ENCODE peak calls at places on chromosome 22, in nine cellular contexts. K is K562, I is HepG2, P is stomach, R is transverse colon, W is H1, S is sigmoid colon, O is suprapubic skin, C is SK-N-SH. Y is an unnamed sample.

GRCh38 chr22:26852176-26852575 is 194.8 kb downstream of the MIAT start:
- DNase-seq in K (peak), I (no peak), P (no peak), R (no peak), W (no peak), S (peak), O (no peak), C (no peak), Y (peak)

GRCh38 chr22:32996702-32997101 is 61.5 kb downstream of the SYN3 start:
- DNase-seq in K (no peak), I (no peak), P (no peak), R (peak), W (no peak), S (peak), O (peak), C (no peak), Y (peak)

GRCh38 chr22:46652930-46653331 is 32.7 kb downstream of the GRAMD4 start:
- DNase-seq in K (no peak), I (peak), P (no peak), R (no peak), W (no peak), S (no peak), O (no peak), C (no peak), Y (no peak)

GRCh38 chr22:17916226-17916889 is 108.0 kb downstream of the MICAL3 start:
- DNase-seq in K (peak), I (no peak), P (no peak), R (no peak), W (no peak), S (peak), O (no peak), C (no peak), Y (no peak)

GRCh38 chr22:33335611-33336279 is 277.6 kb upstream of the SYN3 start:
- DNase-seq in K (no peak), I (peak), P (no peak), R (no peak), W (no peak), S (no peak), O (no peak), C (no peak), Y (no peak)

GRCh38 chr22:47000888-47001287 is 238.4 kb downstream of the TBC1D22A start:
- DNase-seq in K (no peak), I (no peak), P (no peak), R (no peak), W (no peak), S (no peak), O (no peak), C (no peak), Y (no peak)

GRCh38 chr22:17176715-17177114 is 17.6 kb upstream of the HDHD5 start:
- DNase-seq in K (no peak), I (no peak), P (no peak), R (no peak), W (no peak), S (no peak), O (no peak), C (no peak), Y (no peak)

GRCh38 chr22:26893034-26893710 is 235.8 kb downstream of the MIAT start:
- DNase-seq in K (no peak), I (no peak), P (no peak), R (no peak), W (no peak), S (no peak), O (no peak), C (no peak), Y (peak)

GRCh38 chr22:30404307-30404706 is 7.5 kb downstream of the SEC14L2 start:
- DNase-seq in K (no peak), I (peak), P (no peak), R (no peak), W (no peak), S (no peak), O (no peak), C (no peak), Y (no peak)

GRCh38 chr22:19337137-19337536 is 45.6 kb upstream of the CLTCL1 start:
- DNase-seq in K (no peak), I (no peak), P (no peak), R (no peak), W (no peak), S (no peak), O (no peak), C (no peak), Y (no peak)

GRCh38 chr22:29031236-29031982 is 30.2 kb downstream of the C22orf31 start:
- DNase-seq in K (peak), I (peak), P (peak), R (peak), W (peak), S (peak), O (no peak), C (peak), Y (no peak)

GRCh38 chr22:27886843-27887151 is 32.3 kb downstream of the PITPNB start:
- DNase-seq in K (no peak), I (no peak), P (no peak), R (no peak), W (no peak), S (no peak), O (no peak), C (no peak), Y (no peak)

GRCh38 chr22:48713266-48714205 is 1114.1 kb downstream of the BRD1 start:
- DNase-seq in K (no peak), I (no peak), P (no peak), R (no peak), W (no peak), S (peak), O (no peak), C (no peak), Y (no peak)

GRCh38 chr22:20024225-20025087 is 3.5 kb downstream of the TANGO2 start:
- DNase-seq in K (no peak), I (no peak), P (no peak), R (no peak), W (no peak), S (peak), O (no peak), C (no peak), Y (no peak)

GRCh38 chr22:50548046-50548912 is 2.6 kb downstream of the KLHDC7B start:
- DNase-seq in K (no peak), I (no peak), P (no peak), R (peak), W (no peak), S (no peak), O (peak), C (peak), Y (no peak)

GRCh38 chr22:29040385-29041275 is 21.0 kb downstream of the C22orf31 start:
- DNase-seq in K (peak), I (peak), P (peak), R (peak), W (no peak), S (peak), O (no peak), C (peak), Y (no peak)

GRCh38 chr22:19844423-19845368 is 10.0 kb downstream of the GNB1L start:
- DNase-seq in K (no peak), I (no peak), P (peak), R (no peak), W (no peak), S (peak), O (peak), C (peak), Y (no peak)

GRCh38 chr22:20581503-20582170 is 74.2 kb downstream of the MED15 start:
- DNase-seq in K (peak), I (no peak), P (no peak), R (no peak), W (no peak), S (no peak), O (no peak), C (no peak), Y (no peak)

GRCh38 chr22:22692707-22693530 is 48.5 kb downstream of the GGTLC2 start:
- DNase-seq in K (peak), I (peak), P (peak), R (peak), W (no peak), S (peak), O (no peak), C (peak), Y (no peak)

GRCh38 chr22:39808087-39808486 is 85.5 kb downstream of the ENTHD1 start:
- DNase-seq in K (peak), I (peak), P (no peak), R (peak), W (no peak), S (no peak), O (no peak), C (peak), Y (no peak)

GRCh38 chr22:29944339-29944738 is 61.4 kb downstream of the MTMR3 start:
- DNase-seq in K (no peak), I (no peak), P (no peak), R (no peak), W (no peak), S (no peak), O (no peak), C (no peak), Y (no peak)

GRCh38 chr22:30187726-30188407 is 58.7 kb downstream of the LIF start:
- DNase-seq in K (no peak), I (no peak), P (no peak), R (no peak), W (no peak), S (no peak), O (no peak), C (no peak), Y (peak)

GRCh38 chr22:17086750-17087149 is 1.9 kb downstream of the IL17RA start:
- DNase-seq in K (no peak), I (no peak), P (no peak), R (no peak), W (no peak), S (peak), O (peak), C (no peak), Y (no peak)

GRCh38 chr22:31136155-31136554 is 4.2 kb downstream of the PLA2G3 start:
- DNase-seq in K (no peak), I (no peak), P (no peak), R (no peak), W (no peak), S (no peak), O (no peak), C (no peak), Y (no peak)

GRCh38 chr22:45263790-45264269 is 20.9 kb upstream of the UPK3A start:
- DNase-seq in K (peak), I (peak), P (peak), R (peak), W (no peak), S (peak), O (peak), C (peak), Y (no peak)

GRCh38 chr22:29786026-29786425 is 18.9 kb downstream of the UQCR10 start:
- DNase-seq in K (no peak), I (no peak), P (peak), R (no peak), W (no peak), S (no peak), O (no peak), C (no peak), Y (no peak)

GRCh38 chr22:20428496-20429253 is 8.9 kb downstream of the SCARF2 start:
- DNase-seq in K (no peak), I (no peak), P (no peak), R (no peak), W (no peak), S (peak), O (peak), C (no peak), Y (no peak)

GRCh38 chr22:48950151-48950915 is 877.3 kb downstream of the BRD1 start:
- DNase-seq in K (no peak), I (no peak), P (peak), R (peak), W (no peak), S (peak), O (peak), C (no peak), Y (peak)

GRCh38 chr22:17872491-17872890 is 98.2 kb upstream of the BID start:
- DNase-seq in K (peak), I (no peak), P (no peak), R (no peak), W (no peak), S (no peak), O (no peak), C (no peak), Y (no peak)

GRCh38 chr22:23286296-23286695 is 106.0 kb downstream of the BCR start:
- DNase-seq in K (no peak), I (no peak), P (no peak), R (no peak), W (no peak), S (no peak), O (no peak), C (no peak), Y (no peak)

GRCh38 chr22:24809331-24809730 is 3.3 kb downstream of the SGSM1 start:
- DNase-seq in K (no peak), I (no peak), P (peak), R (no peak), W (no peak), S (no peak), O (no peak), C (peak), Y (no peak)

GRCh38 chr22:24806663-24807001 is 621 bp downstream of the SGSM1 start:
- DNase-seq in K (no peak), I (no peak), P (no peak), R (no peak), W (no peak), S (no peak), O (no peak), C (no peak), Y (no peak)

GRCh38 chr22:24807284-24807950 is 1.4 kb downstream of the SGSM1 start:
- DNase-seq in K (no peak), I (no peak), P (no peak), R (peak), W (no peak), S (no peak), O (no peak), C (peak), Y (no peak)

GRCh38 chr22:24803064-24803542 is 2.9 kb upstream of the SGSM1 start:
- DNase-seq in K (peak), I (peak), P (peak), R (peak), W (peak), S (no peak), O (no peak), C (peak), Y (no peak)

GRCh38 chr22:24805790-24806662 is at the start of gene SGSM1:
- DNase-seq in K (peak), I (peak), P (peak), R (peak), W (peak), S (peak), O (no peak), C (peak), Y (no peak)
- TF ChIP-seq POLR2AphosphoS5 in K (no peak), I (no peak), P (no peak), R (peak), W (no peak), S (no peak), O (no peak), C (no peak), Y (no peak)

GRCh38 chr22:38420734-38421133 is 34.3 kb downstream of the KCNJ4 start:
- DNase-seq in K (no peak), I (no peak), P (no peak), R (no peak), W (no peak), S (no peak), O (no peak), C (no peak), Y (no peak)

GRCh38 chr22:38423512-38424503 is 31.2 kb downstream of the KCNJ4 start:
- DNase-seq in K (peak), I (peak), P (no peak), R (peak), W (no peak), S (no peak), O (no peak), C (no peak), Y (no peak)

GRCh38 chr22:38419864-38420172 is 35.2 kb downstream of the KCNJ4 start:
- DNase-seq in K (peak), I (no peak), P (no peak), R (no peak), W (no peak), S (no peak), O (no peak), C (no peak), Y (no peak)

GRCh38 chr22:38424525-38425080 is 30.4 kb downstream of the KCNJ4 start:
- DNase-seq in K (no peak), I (no peak), P (no peak), R (no peak), W (no peak), S (no peak), O (no peak), C (no peak), Y (no peak)

DNA sequence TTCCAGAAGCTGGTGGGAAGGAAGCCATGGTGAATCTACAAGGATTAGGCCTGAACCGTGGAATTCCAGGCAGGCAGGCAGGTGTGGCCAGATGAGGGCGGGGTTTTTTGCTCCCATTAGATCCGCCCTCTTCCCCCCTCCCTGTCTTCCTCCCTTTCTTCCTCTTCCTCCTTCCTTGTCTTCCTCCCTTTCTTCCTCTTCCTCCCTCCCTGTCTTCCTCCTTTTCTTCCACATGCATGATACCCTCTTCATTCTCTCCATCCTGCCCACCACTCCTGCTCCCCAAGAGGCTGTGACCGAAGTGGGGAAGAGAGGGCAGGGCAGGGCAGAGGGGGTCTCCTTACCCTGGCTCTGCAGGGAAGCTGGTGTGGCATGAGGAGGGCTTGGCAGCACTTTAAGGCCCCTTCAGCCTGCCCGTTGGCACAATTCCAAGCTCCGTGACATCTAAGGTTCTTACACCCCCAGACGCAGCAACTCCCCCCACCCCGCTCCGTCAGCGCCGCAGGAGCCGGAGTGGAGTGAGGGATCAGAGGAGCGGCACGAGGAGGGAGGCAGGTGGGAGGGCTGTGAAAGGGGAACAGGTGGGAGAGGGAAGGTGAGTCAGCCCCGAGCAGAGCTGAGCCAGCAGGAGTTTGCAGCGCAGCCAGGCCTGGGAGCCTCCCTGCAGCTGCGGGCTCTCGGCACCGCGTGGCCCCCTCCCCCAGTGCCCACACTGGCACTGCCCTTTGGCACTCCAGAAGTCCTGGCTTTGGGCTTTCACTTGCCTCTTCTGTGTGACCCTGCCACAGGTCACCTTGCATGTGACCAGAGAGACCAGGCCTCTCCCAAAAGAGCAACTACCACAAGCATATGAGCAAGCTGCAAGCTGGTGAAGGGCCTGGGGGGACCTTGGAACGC is 32.1 kb downstream of the KCNJ4 start:
- DNase-seq in K (peak), I (no peak), P (no peak), R (peak), W (no peak), S (no peak), O (no peak), C (no peak), Y (no peak)
- TF ChIP-seq EP300 in K (no peak), I (no peak), P (no peak), R (no peak), W (no peak), S (no peak), O (no peak), C (no peak), Y (no peak)

DNA sequence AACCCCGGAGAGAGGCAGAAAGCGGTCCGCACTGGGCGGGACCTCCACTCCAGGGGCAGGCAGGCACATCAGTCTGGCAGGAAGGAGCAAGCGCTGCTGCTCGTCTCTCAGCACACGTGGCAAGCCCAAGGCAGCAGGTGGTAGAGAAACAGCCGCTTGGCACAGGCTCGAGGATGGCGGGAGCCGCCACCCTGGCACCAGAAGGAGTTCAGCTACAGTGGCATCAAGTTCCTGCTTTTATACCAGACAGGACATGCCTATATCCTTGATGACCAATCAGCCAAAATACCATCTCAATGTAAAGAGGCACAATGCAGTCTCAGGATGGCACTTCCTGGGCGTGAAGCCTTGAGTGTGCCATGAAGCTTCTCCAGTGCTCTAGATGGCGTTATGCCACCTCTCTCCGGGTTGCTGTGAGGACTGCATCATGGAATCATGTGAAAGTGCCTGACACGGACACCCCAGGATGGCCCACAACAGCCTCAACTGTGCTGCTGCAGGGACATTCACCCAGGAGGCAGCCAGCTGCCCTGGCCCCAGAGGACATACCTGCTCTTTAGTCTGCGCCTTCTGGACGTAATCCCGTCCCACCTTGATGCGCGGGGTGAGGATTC is 64.8 kb downstream of the APOL1 start:
- DNase-seq in K (no peak), I (no peak), P (no peak), R (no peak), W (no peak), S (no peak), O (no peak), C (no peak), Y (no peak)
- TF ChIP-seq POLR2AphosphoS5 in K (no peak), I (no peak), P (no peak), R (no peak), W (peak), S (peak), O (no peak), C (no peak), Y (peak)

GRCh38 chr22:37431811-37432707 is 4.8 kb upstream of the ELFN2 start:
- DNase-seq in K (no peak), I (peak), P (no peak), R (no peak), W (no peak), S (no peak), O (no peak), C (no peak), Y (no peak)
- TF ChIP-seq EP300 in K (no peak), I (no peak), P (no peak), R (no peak), W (no peak), S (no peak), O (no peak), C (peak), Y (no peak)

DNA sequence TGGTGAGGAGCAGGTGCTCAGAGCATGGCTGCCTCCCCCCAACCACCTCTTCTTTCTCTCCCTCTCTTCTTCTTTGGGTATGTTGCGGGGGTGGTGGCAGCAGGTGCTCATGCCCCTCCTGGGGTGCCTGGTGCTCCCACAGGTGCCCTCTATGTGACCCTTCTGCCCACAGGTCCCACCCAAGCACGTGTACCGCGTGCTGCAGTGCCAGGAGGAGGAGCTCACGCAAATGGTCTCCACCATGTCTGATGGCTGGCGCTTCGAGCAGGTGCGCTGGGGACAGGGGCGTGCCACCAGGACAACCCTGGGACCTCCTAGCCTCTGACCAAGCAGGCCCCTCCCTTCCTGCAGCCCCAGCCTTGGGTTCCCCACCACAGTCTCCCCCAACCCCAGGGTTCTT is 5.7 kb downstream of the KCTD17 start:
- DNase-seq in K (no peak), I (no peak), P (no peak), R (no peak), W (no peak), S (no peak), O (no peak), C (no peak), Y (no peak)
- TF ChIP-seq POLR2AphosphoS5 in K (no peak), I (no peak), P (no peak), R (no peak), W (no peak), S (no peak), O (no peak), C (no peak), Y (no peak)

Y was measured in esophagus muscularis mucosa.